ENCODE peak calls at places on chromosomes 1 and 21, in eight cellular contexts. N is NB4, Q is glutamatergic neuron, L is BE2C, F is left ventricle myocardium inferior, Y is OCI-LY7, W is cardiac fibroblast, D is AG04449. G is an unnamed sample.

GRCh38 chr1:71413441-71414170 is 332.8 kb upstream of the ZRANB2 start:
- DNase-seq in N (no peak), Q (no peak), L (no peak), F (no peak), Y (no peak), W (peak; percentile 54), D (no peak), G (no peak)

GRCh38 chr1:57192256-57192655 is 226.4 kb upstream of the C8B start:
- DNase-seq in N (no peak), Q (no peak), L (no peak), F (no peak), Y (no peak), W (no peak), D (no peak), G (no peak)

GRCh38 chr1:225846331-225847310 is 35.6 kb downstream of the TMEM63A start:
- DNase-seq in N (no peak), Q (no peak), L (no peak), F (no peak), Y (no peak), W (no peak), D (no peak), G (no peak)

GRCh38 chr21:35053356-35054096 is 4.4 kb upstream of the RUNX1 start:
- DNase-seq in N (no peak), Q (peak; percentile 47), L (no peak), F (no peak), Y (no peak), W (peak; percentile 10), D (no peak), G (no peak)

GRCh38 chr1:11961230-11961629 is 19.0 kb upstream of the MFN2 start:
- DNase-seq in N (no peak), Q (no peak), L (no peak), F (no peak), Y (no peak), W (no peak), D (no peak), G (peak; percentile 30)

GRCh38 chr1:226603030-226603960 is 54.7 kb downstream of the STUM start:
- DNase-seq in N (no peak), Q (no peak), L (no peak), F (peak; percentile 76), Y (no peak), W (peak; percentile 78), D (no peak), G (peak; percentile 93)

GRCh38 chr1:224317383-224318045 is 12.5 kb downstream of the NVL start:
- DNase-seq in N (no peak), Q (no peak), L (no peak), F (no peak), Y (no peak), W (no peak), D (no peak), G (peak; percentile 18)

GRCh38 chr1:1359316-1359667 is 937 bp upstream of the MXRA8 start:
- DNase-seq in N (no peak), Q (no peak), L (no peak), F (peak; percentile 35), Y (no peak), W (peak; percentile 61), D (peak; percentile 36), G (peak; percentile 97)

GRCh38 chr1:23470282-23471070 is 13.5 kb downstream of the ASAP3 start:
- DNase-seq in N (no peak), Q (no peak), L (no peak), F (peak; percentile 62), Y (no peak), W (peak; percentile 97), D (no peak), G (peak; percentile 94)

GRCh38 chr1:211133393-211133840 is 531 bp downstream of the KCNH1 start:
- DNase-seq in N (no peak), Q (no peak), L (peak; percentile 31), F (no peak), Y (no peak), W (no peak), D (no peak), G (peak; percentile 85)

GRCh38 chr1:88061106-88061829 is 622.8 kb upstream of the PKN2 start:
- DNase-seq in N (peak; percentile 39), Q (peak; percentile 62), L (peak; percentile 63), F (no peak), Y (peak; percentile 19), W (peak; percentile 79), D (no peak), G (peak; percentile 58)

GRCh38 chr1:100360790-100361232 is 8.5 kb downstream of the CDC14A start:
- DNase-seq in N (no peak), Q (no peak), L (no peak), F (peak; percentile 53), Y (no peak), W (peak; percentile 50), D (no peak), G (no peak)

GRCh38 chr1:6350416-6351088 is 43.0 kb downstream of the ACOT7 start:
- DNase-seq in N (no peak), Q (no peak), L (no peak), F (peak; percentile 85), Y (no peak), W (peak; percentile 43), D (no peak), G (peak; percentile 87)

GRCh38 chr1:37255111-37255795 is 219.1 kb upstream of the ZC3H12A start:
- DNase-seq in N (peak; percentile 54), Q (peak; percentile 46), L (peak; percentile 79), F (no peak), Y (peak; percentile 13), W (peak; percentile 5), D (no peak), G (no peak)

GRCh38 chr1:176866011-176866410 is 298.5 kb downstream of the ASTN1 start:
- DNase-seq in N (no peak), Q (no peak), L (no peak), F (no peak), Y (no peak), W (no peak), D (no peak), G (no peak)

GRCh38 chr1:230861489-230861888 is 6.8 kb downstream of the C1orf198 start:
- DNase-seq in N (no peak), Q (no peak), L (no peak), F (no peak), Y (no peak), W (no peak), D (no peak), G (no peak)

GRCh38 chr1:94305704-94306103 is 68.3 kb upstream of the ARHGAP29 start:
- DNase-seq in N (no peak), Q (no peak), L (no peak), F (no peak), Y (no peak), W (no peak), D (peak; percentile 44), G (no peak)

GRCh38 chr21:14243461-14243860 is 27.5 kb downstream of the RBM11 start:
- DNase-seq in N (no peak), Q (no peak), L (no peak), F (no peak), Y (no peak), W (no peak), D (no peak), G (no peak)

GRCh38 chr1:30704271-30704670 is 19.1 kb downstream of the MATN1 start:
- DNase-seq in N (no peak), Q (no peak), L (no peak), F (no peak), Y (no peak), W (peak; percentile 29), D (no peak), G (peak; percentile 83)

GRCh38 chr1:173258484-173259264 is 51.5 kb upstream of the TNFSF4 start:
- DNase-seq in N (no peak), Q (no peak), L (no peak), F (no peak), Y (no peak), W (no peak), D (no peak), G (no peak)

GRCh38 chr1:173482683-173483082 is 5.5 kb downstream of the PRDX6 start:
- DNase-seq in N (no peak), Q (no peak), L (no peak), F (no peak), Y (no peak), W (no peak), D (no peak), G (no peak)

GRCh38 chr1:1178794-1179331 is 5.2 kb downstream of the TTLL10 start:
- DNase-seq in N (no peak), Q (no peak), L (peak; percentile 7), F (peak; percentile 7), Y (no peak), W (no peak), D (no peak), G (peak; percentile 77)

GRCh38 chr1:15948600-15949452 is 27.1 kb downstream of the ZBTB17 start:
- DNase-seq in N (no peak), Q (no peak), L (no peak), F (peak; percentile 64), Y (no peak), W (peak; percentile 96), D (peak; percentile 69), G (peak; percentile 99)

DNA sequence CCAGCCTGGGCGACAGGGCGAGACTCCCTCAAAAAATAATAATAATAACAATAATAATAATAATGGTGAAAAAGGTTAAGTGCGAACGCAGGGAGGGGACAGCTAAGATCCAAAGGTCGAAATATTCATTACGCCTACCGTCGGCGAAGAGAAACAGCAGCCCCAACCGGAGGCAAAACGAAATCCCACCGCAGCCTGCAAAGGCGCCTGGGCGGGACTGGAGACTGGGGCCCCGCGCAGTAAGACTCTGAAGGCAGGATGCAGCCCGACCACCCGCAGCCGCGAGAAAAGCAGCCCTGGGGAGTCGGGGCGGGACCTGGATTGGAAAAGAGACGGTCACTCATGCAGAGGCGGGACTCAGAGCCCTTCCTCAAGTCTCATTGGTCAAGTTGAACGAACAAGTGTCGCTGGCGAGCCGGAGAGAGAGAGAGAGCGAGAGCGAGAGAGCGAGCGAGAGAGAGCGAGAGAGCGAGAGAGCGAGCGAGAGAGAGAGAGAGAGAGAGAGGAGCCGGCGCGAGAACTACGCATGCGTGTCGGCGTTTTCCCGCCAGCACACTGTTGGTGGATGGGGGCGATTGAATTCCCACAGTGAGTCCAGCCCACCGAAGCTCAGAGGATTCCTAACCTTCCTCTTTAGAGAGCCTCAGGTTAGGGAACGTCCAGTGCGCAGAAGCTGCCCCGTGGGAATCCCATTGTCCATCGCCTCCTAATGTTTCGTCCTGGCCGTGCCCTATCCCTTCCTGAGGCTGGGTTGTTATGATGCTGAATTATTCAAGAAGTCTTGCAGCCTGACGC is 10.7 kb downstream of the ENTREP3 start:
- DNase-seq in N (peak; percentile 99), Q (peak; percentile 98), L (peak; percentile 99), F (peak; percentile 97), Y (peak; percentile 100), W (peak; percentile 100), D (peak; percentile 99), G (peak; percentile 99)
- TF ChIP-seq CTCF in N (peak; percentile 20), Q (peak; percentile 28), L (peak; percentile 38), F (peak; percentile 39), Y (peak; percentile 63), W (peak; percentile 18), D (peak; percentile 23), G (no peak)

GRCh38 chr1:29396438-29397255 is 160.3 kb downstream of the PTPRU start:
- DNase-seq in N (no peak), Q (no peak), L (no peak), F (no peak), Y (no peak), W (peak; percentile 38), D (no peak), G (no peak)
- TF ChIP-seq CTCF in N (peak; percentile 19), Q (no peak), L (peak; percentile 29), F (no peak), Y (peak; percentile 41), W (no peak), D (peak; percentile 31), G (peak; percentile 52)

GRCh38 chr1:147618771-147619170 is 51.6 kb downstream of the ACP6 start:
- DNase-seq in N (no peak), Q (no peak), L (no peak), F (no peak), Y (no peak), W (no peak), D (no peak), G (no peak)
- TF ChIP-seq CTCF in N (no peak), Q (no peak), L (no peak), F (no peak), Y (no peak), W (no peak), D (no peak), G (no peak)

GRCh38 chr1:156259805-156260204 is 11.9 kb upstream of the PAQR6 start:
- DNase-seq in N (no peak), Q (peak; percentile 50), L (peak; percentile 78), F (no peak), Y (no peak), W (no peak), D (no peak), G (no peak)
- TF ChIP-seq CTCF in N (no peak), Q (no peak), L (peak; percentile 71), F (no peak), Y (peak; percentile 21), W (no peak), D (no peak), G (peak; percentile 30)